ENCODE peak calls at places on chromosomes 13 and 19, in four cellular contexts. Z, M, E and H are unnamed samples.
A peak's percentile ranks its signal among the peaks of the same experiment; 100 is the strongest.

GRCh38 chr19:34588846-34589245 is 88.1 kb downstream of the SCGB2B2 start:
- DNase-seq in Z (no peak), M (no peak), E (no peak), H (no peak)

GRCh38 chr13:44685641-44686040 is 109.5 kb upstream of the TSC22D1 start:
- DNase-seq in Z (no peak), M (no peak), E (no peak), H (no peak)

GRCh38 chr19:52992109-52993004 is 21.4 kb upstream of the ERVV-1 start:
- DNase-seq in Z (no peak), M (peak; percentile 41), E (peak; percentile 4), H (peak; percentile 30)

GRCh38 chr19:29971648-29972047 is 29.6 kb downstream of the URI1 start:
- DNase-seq in Z (no peak), M (no peak), E (no peak), H (no peak)

GRCh38 chr19:20367811-20368294 is 197.7 kb downstream of the ZNF737 start:
- DNase-seq in Z (no peak), M (peak; percentile 71), E (no peak), H (peak; percentile 37)

GRCh38 chr13:78604782-78605611 is 1.6 kb upstream of the POU4F1 start:
- DNase-seq in Z (no peak), M (peak; percentile 67), E (no peak), H (no peak)

GRCh38 chr13:37716395-37716794 is 117.8 kb upstream of the POSTN start:
- DNase-seq in Z (no peak), M (no peak), E (no peak), H (no peak)

GRCh38 chr13:43364210-43365041 is 341.0 kb downstream of the DNAJC15 start:
- DNase-seq in Z (no peak), M (peak; percentile 28), E (no peak), H (no peak)

GRCh38 chr19:17320435-17320834 is 11.1 kb downstream of the DDA1 start:
- DNase-seq in Z (no peak), M (no peak), E (no peak), H (no peak)

GRCh38 chr19:7833225-7834156 is 3.5 kb downstream of the EVI5L start:
- DNase-seq in Z (peak; percentile 88), M (no peak), E (no peak), H (no peak)

GRCh38 chr13:26037302-26037701 is 14.5 kb downstream of the SHISA2 start:
- DNase-seq in Z (no peak), M (peak; percentile 84), E (no peak), H (no peak)

GRCh38 chr13:70424928-70425327 is 316.7 kb upstream of the KLHL1 start:
- DNase-seq in Z (no peak), M (no peak), E (no peak), H (no peak)

GRCh38 chr13:114027046-114027760 is 53.3 kb upstream of the C13orf46 start:
- DNase-seq in Z (no peak), M (no peak), E (no peak), H (no peak)

GRCh38 chr13:102729560-102730275 is 34.9 kb upstream of the METTL21C start:
- DNase-seq in Z (no peak), M (no peak), E (no peak), H (no peak)

GRCh38 chr13:103694471-103694870 is 628.3 kb upstream of the SLC10A2 start:
- DNase-seq in Z (no peak), M (no peak), E (no peak), H (no peak)

GRCh38 chr13:43006893-43007631 is 15.0 kb upstream of the EPSTI1 start:
- DNase-seq in Z (no peak), M (peak; percentile 6), E (no peak), H (no peak)

GRCh38 chr13:108830916-108831315 is 201.5 kb downstream of the MYO16 start:
- DNase-seq in Z (no peak), M (no peak), E (no peak), H (no peak)

GRCh38 chr13:108834193-108834592 is 204.8 kb downstream of the MYO16 start:
- DNase-seq in Z (no peak), M (no peak), E (no peak), H (peak; percentile 17)

DNA sequence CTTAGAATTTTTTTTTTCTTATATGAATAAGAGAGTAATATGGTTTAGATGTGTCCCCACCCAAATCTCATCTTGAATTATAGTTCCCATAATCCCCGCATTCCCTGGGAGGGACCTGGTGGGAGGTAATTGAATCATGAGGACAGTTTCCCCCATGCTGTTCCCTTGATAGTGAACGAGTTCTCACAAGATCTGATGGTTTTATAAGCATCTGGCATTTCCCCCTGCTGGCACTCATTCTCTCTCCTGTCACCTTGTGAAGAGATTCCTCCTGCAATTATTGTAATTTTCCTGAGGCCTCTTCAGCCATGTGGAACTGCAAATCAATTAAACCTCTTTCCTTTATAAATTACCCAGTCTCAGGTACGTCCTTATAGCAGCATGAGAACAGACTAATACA is 205.7 kb downstream of the MYO16 start:
- DNase-seq in Z (no peak), M (no peak), E (no peak), H (no peak)
- H3K27ac ChIP-seq in Z (no peak overlapping the region), M (no peak overlapping the region), E (no peak overlapping the region), H (no peak overlapping the region)

GRCh38 chr13:39590466-39591036 is 12.4 kb downstream of the LHFPL6 start:
- DNase-seq in Z (no peak), M (no peak), E (no peak), H (no peak)
- H3K27ac ChIP-seq in Z (no peak overlapping the region), M (no peak overlapping the region), E (no peak overlapping the region), H (no peak overlapping the region)

DNA sequence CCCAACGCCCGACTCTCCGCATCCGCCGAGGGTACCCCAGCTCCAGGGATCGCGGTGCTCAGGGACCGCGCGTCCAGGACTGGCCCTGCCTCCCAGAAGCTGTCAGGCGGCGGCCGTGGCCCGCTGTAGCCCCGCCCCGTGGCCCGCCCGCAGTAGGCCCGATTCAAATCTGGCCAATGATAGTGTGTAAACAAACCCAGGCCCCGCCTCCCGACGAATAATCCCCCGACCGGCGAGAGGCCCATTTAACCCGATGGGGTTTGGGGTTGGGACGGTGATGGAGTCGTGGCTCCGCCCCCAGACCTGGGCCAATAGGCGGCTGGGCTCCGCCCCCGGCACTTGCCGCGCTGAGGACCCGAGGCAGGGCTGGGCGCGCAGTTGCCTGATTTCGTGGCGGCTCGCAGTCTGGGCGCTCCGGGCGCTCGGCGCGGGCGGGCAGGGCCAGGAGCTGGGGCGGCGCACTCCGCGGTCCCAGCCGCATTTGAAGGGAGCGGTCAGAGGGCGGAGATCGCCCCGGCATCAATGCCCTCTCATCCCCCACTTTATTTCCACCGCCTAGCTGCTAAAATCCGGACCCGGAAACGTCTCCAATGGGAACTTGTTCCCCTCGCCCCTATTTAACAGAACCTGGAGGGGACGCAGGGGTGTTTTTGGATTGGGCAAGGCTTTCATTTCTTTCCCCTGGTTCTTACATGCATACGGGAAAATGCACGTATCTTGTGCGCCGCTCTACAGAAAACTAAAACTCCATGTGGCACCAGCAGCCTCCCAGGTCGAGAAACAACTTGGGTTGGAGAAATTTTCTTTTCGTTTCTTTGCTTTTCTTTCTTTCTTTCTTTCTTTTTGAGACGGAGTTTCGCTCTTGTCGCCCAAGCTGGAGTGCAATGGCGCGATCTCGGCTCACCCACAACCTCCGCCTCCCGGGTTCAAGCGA is 8.4 kb upstream of the BICRA start:
- DNase-seq in Z (peak; percentile 100), M (peak; percentile 100), E (peak; percentile 99), H (peak; percentile 100)
- H3K27ac ChIP-seq in Z (peak overlapping the region; percentile 85), M (peak overlapping the region; percentile 5), E (peak overlapping the region; percentile 81), H (peak overlapping the region; percentile 85)

DNA sequence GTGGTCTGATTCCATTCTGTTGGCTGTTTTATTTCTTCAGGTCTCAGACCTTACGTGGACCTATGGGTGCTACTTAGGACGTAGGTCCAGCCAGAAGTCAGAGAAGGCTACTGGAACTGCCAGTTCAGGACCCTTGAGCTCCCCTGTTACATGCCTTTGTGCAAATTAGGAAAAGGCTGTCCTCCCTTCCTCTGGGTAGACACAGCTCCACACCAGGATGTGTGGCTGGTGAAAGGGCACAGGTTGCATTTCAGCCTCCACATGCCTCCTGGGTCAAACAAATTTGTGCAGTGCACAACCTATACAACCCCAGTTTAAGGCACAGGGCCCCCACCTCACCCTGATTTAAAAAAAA is 43.9 kb upstream of the MAP3K10 start:
- DNase-seq in Z (no peak), M (no peak), E (no peak), H (no peak)
- H3K27ac ChIP-seq in Z (no peak overlapping the region), M (no peak overlapping the region), E (no peak overlapping the region), H (no peak overlapping the region)

DNA sequence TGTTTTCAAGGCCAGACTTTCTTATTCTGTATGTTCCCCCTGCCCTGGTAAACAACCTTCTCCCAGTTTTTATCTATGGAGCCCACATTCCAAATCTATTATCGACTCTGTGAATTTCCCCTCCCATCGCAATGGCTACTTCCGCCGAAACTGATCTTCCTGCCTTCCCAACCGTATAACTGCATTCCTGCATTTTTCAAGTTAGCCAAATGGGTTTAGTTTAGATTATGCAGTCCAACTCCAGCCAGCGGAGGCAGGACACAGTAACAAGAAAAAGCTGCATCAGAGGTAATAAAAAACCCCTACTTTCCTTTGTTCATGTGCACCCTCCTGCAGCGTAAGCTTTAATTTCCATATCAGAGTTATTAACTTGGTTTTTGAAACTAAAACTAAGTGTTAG is 112.2 kb upstream of the ZNF91 start:
- DNase-seq in Z (no peak), M (no peak), E (no peak), H (no peak)
- H3K27ac ChIP-seq in Z (no peak overlapping the region), M (no peak overlapping the region), E (no peak overlapping the region), H (no peak overlapping the region)

DNA sequence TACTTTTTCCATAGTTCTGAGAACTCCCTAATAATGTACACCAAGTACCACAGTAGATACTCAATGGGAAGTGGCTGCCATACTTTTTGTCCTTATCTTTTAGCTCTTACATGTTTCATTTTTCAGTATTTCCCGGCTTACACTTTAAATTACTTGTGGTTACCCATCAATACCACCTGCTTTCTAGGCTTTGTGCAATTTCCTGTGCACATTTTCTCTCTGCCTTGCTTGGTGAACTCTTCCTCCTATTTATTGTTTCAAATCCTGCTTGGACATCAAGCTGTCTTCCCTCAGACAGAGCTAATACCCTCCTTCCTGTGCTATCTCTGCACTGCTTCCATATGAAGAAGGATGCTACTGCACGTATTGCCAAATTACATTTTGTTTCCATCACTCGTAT is 5.9 kb downstream of the ZAR1L start:
- DNase-seq in Z (no peak), M (no peak), E (no peak), H (no peak)
- H3K27ac ChIP-seq in Z (no peak overlapping the region), M (no peak overlapping the region), E (no peak overlapping the region), H (no peak overlapping the region)

DNA sequence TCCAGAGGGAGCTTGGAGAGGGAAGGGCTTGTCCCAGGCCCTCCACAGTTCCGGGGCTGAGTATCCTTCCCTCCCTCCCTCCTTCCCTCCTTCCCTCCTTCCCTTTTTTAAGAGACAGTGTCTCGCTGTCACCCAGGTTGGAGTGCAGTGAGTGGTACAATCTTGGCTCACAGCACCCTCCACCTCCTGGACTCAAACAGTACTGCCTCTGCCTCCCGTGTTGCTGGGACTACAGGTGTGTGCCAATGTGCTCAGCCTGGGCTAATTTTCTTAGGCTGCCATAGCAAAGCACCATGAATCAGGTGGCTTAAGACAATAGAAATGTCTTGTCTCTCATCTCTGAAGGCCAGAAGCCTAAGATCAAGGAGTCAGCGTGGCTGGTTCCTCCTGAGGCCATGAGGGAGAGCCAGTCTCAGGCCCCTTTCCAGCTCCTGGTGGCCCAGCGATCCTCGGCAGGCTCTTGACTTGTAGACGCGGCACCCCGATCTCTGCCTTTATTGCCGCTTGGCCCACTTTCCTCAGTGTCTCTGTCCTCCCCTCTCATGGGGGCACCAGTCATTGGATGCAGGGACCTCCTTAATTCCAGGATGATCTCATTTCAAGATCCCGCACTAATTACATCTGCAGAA is 47.5 kb downstream of the CRTC1 start:
- DNase-seq in Z (no peak), M (no peak), E (no peak), H (no peak)
- H3K27ac ChIP-seq in Z (no peak overlapping the region), M (no peak overlapping the region), E (no peak overlapping the region), H (peak overlapping the region; percentile 44)